ENCODE peak calls at places on chromosomes 6 and 20, in ten cellular contexts. A, K, O, C, U, V, W, B, M and T are unnamed samples.

GRCh38 chr6:56279346-56280080 is 32.1 kb upstream of the COL21A1 start:
- DNase-seq in C (peak; percentile 13), O (no peak), W (no peak), A (no peak), U (no peak), B (no peak), M (no peak), K (no peak), V (peak; percentile 55), T (no peak)

GRCh38 chr6:147852772-147853171 is 344.3 kb downstream of the SAMD5 start:
- DNase-seq in M (no peak), W (no peak), K (no peak), A (peak; percentile 20), O (no peak), B (no peak), C (no peak), U (no peak), V (peak; percentile 16), T (no peak)

GRCh38 chr20:61477366-61477966 is 225.4 kb downstream of the CDH4 start:
- DNase-seq in U (no peak), O (no peak), V (no peak), W (no peak), M (no peak), A (no peak), B (no peak), K (no peak), C (no peak), T (no peak)

GRCh38 chr20:32356935-32357868 is 929 bp upstream of the ASXL1 start:
- DNase-seq in A (peak; percentile 50), K (no peak), U (no peak), V (peak; percentile 46), B (no peak), C (peak; percentile 64), M (no peak), O (no peak), W (peak; percentile 35), T (peak; percentile 37)

GRCh38 chr6:75747371-75747984 is 1.6 kb upstream of the MYO6 start:
- DNase-seq in M (no peak), A (no peak), B (no peak), W (no peak), C (no peak), U (no peak), K (no peak), V (peak; percentile 74), O (no peak), T (no peak)

GRCh38 chr20:36303020-36303595 is 3.0 kb upstream of the DLGAP4 start:
- DNase-seq in A (no peak), O (no peak), M (no peak), C (no peak), V (no peak), B (no peak), W (no peak), U (no peak), K (no peak), T (no peak)

GRCh38 chr6:17740559-17741220 is 34.0 kb upstream of the NUP153 start:
- DNase-seq in O (no peak), U (no peak), V (no peak), A (no peak), C (no peak), W (no peak), K (no peak), M (no peak), B (no peak), T (no peak)

GRCh38 chr20:38156888-38157634 is 8.0 kb downstream of the TGM2 start:
- DNase-seq in V (no peak), A (peak; percentile 34), U (no peak), W (no peak), O (peak; percentile 66), M (no peak), B (no peak), K (no peak), C (no peak), T (peak; percentile 54)

GRCh38 chr20:32521780-32522524 is 63.2 kb downstream of the NOL4L start:
- DNase-seq in K (peak; percentile 73), O (peak; percentile 49), M (peak; percentile 94), C (peak; percentile 72), W (peak; percentile 30), U (no peak), A (peak; percentile 49), V (peak; percentile 74), B (peak; percentile 89), T (peak; percentile 63)

GRCh38 chr20:51651921-51652549 is 109.5 kb upstream of the NFATC2 start:
- DNase-seq in K (no peak), W (no peak), A (no peak), V (no peak), U (no peak), C (peak; percentile 19), B (no peak), O (no peak), M (no peak), T (no peak)

GRCh38 chr6:10719386-10720228 is 3.3 kb upstream of the TMEM14C start:
- DNase-seq in B (no peak), O (peak; percentile 55), V (peak; percentile 62), A (no peak), C (peak; percentile 25), K (peak; percentile 23), W (no peak), M (no peak), U (peak; percentile 68), T (peak; percentile 68)

GRCh38 chr6:28597217-28597835 is 71.6 kb downstream of the GPX5 start:
- DNase-seq in O (no peak), W (peak; percentile 96), A (peak; percentile 68), M (peak; percentile 66), C (peak; percentile 60), K (no peak), B (no peak), U (no peak), V (peak; percentile 60), T (no peak)

GRCh38 chr6:16747232-16748027 is 13.8 kb downstream of the ATXN1 start:
- DNase-seq in V (peak; percentile 77), B (no peak), K (no peak), M (no peak), C (peak; percentile 74), O (no peak), U (no peak), W (no peak), A (peak; percentile 85), T (no peak)

GRCh38 chr20:38073307-38074010 is 39.9 kb downstream of the RPRD1B start:
- DNase-seq in M (peak; percentile 64), K (peak; percentile 44), O (peak; percentile 62), B (no peak), A (peak; percentile 98), C (peak; percentile 98), W (peak; percentile 55), V (peak; percentile 93), U (no peak), T (peak; percentile 61)

GRCh38 chr6:46983007-46983411 is 59.1 kb downstream of the ADGRF1 start:
- DNase-seq in A (no peak), V (peak; percentile 98), U (no peak), W (peak; percentile 51), M (peak; percentile 5), B (no peak), O (no peak), C (no peak), K (no peak), T (no peak)

GRCh38 chr20:61980647-61981583 is 84.8 kb downstream of the TAF4 start:
- DNase-seq in W (peak; percentile 20), M (peak; percentile 60), B (peak; percentile 76), O (peak; percentile 46), V (peak; percentile 66), C (peak; percentile 15), K (peak; percentile 76), A (no peak), U (no peak), T (no peak)

DNA sequence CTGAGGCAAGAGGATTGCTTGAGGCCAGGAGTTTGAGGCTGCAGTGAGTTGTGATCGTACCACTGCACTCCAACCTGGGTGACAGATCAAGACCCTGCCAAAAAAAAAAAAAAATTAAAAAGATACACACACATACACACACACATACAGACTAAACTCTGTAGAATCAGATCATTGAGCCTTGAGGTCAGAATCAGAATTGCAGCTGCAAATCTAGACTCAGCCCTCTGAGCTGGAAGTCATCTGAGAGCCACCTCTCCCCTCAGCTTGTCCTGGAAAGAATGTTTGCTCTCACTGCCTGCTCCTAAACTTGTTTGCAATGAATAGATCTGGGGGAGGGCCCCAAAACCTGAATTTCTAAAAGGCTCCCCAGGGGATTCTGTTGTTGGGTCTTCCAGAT is 41.4 kb upstream of the ANGPT4 start:
- DNase-seq in O (no peak), W (no peak), A (peak; percentile 1), M (peak; percentile 26), B (no peak), K (no peak), C (no peak), V (peak; percentile 42), U (no peak), T (no peak)
- TF ChIP-seq CTCF in O (no peak), W (no peak), A (no peak), M (no peak), B (no peak), K (no peak), C (no peak), V (no peak), U (no peak), T (no peak)

DNA sequence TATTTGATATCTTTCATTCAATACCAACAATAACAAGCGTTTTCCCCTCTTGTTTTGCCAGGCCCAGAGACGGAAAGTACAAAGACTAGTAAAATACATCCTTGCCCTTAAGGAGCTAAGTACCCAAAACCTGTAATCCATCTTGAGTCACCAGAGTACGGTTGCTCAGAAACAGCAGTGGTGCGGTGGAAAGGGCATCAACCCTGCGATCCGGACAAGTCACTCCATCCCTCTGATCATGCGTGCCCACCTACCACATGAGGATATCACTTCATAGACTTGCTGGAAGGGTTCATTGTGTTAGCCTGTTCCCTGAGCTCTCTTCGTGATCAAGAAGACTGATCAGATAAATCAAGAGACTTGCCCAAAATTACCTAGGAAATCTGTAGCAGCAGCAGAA is 1.9 kb downstream of the TOMM34 start:
- DNase-seq in C (no peak), A (no peak), W (no peak), M (no peak), O (no peak), B (no peak), U (no peak), K (no peak), V (no peak), T (no peak)
- H3K4me1 ChIP-seq in C (peaks cover 10% of the 10 kb centered on the region), A (peaks cover 5% of the 10 kb centered on the region), W (peaks cover 8% of the 10 kb centered on the region), M (peaks cover 17% of the 10 kb centered on the region), O (peaks cover 27% of the 10 kb centered on the region), B (peaks cover 35% of the 10 kb centered on the region), U (peaks cover 19% of the 10 kb centered on the region), K (peaks cover 53% of the 10 kb centered on the region), V (peaks cover 47% of the 10 kb centered on the region), T (peaks cover 7% of the 10 kb centered on the region)

GRCh38 chr20:9172908-9173307 is 104.0 kb downstream of the PLCB4 start:
- DNase-seq in K (no peak), M (no peak), W (no peak), O (no peak), V (peak; percentile 16), B (no peak), A (no peak), U (no peak), C (peak; percentile 13), T (no peak)
- TF ChIP-seq CTCF in K (no peak), M (peak; percentile 30), W (no peak), O (peak; percentile 54), V (peak; percentile 38), B (no peak), A (no peak), U (no peak), C (peak; percentile 16), T (no peak)

DNA sequence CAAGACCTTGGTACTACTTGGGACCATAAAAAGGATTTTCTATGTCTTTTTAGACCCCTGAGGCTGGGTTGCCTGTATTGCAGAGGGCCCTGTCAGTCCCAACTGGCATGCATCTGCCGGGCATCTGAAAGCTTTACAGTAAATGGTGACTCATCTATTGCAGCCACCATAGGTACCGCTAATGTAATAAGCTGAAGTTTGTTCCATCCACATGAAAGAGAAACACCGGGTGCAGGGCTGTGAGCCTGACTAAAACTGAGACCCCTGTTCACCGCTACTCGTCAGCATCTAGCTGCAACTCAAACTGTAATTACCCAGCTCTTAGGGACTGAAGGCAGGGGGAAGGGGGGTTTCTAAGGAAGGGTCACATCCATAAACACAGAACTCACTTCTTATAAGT is 49.5 kb downstream of the TRERF1 start:
- DNase-seq in A (peak; percentile 58), M (no peak), B (no peak), C (peak; percentile 32), K (no peak), O (no peak), V (peak; percentile 46), W (peak; percentile 43), U (no peak), T (no peak)
- H3K4me1 ChIP-seq in A (peaks cover 23% of the 10 kb centered on the region), M (peaks cover 41% of the 10 kb centered on the region), B (peaks cover 37% of the 10 kb centered on the region), C (peaks cover 12% of the 10 kb centered on the region), K (no peaks in the 10 kb centered on the region), O (peaks cover 40% of the 10 kb centered on the region), V (peaks cover 47% of the 10 kb centered on the region), W (peaks cover 54% of the 10 kb centered on the region), U (peaks cover 74% of the 10 kb centered on the region), T (peaks cover 6% of the 10 kb centered on the region)